ENCODE peak calls at places on chromosome 14, in five cellular contexts. Y, J, G, A and T are unnamed samples.

GRCh38 chr14:32933943-32934890 is 4.5 kb upstream of the NPAS3 start:
- DNase-seq in Y (no peak), J (no peak), G (no peak), A (peak; percentile 12), T (peak; percentile 7)

GRCh38 chr14:97179573-97179972 is 382.4 kb downstream of the VRK1 start:
- DNase-seq in Y (no peak), J (no peak), G (no peak), A (no peak), T (no peak)

GRCh38 chr14:68552597-68552996 is 240.3 kb downstream of the ZFP36L1 start:
- DNase-seq in Y (no peak), J (no peak), G (no peak), A (no peak), T (no peak)

GRCh38 chr14:22164616-22165015 is 424.4 kb downstream of the DAD1 start:
- DNase-seq in Y (no peak), J (no peak), G (no peak), A (peak; percentile 65), T (no peak)

GRCh38 chr14:77542349-77543239 is 44.0 kb upstream of the ISM2 start:
- DNase-seq in Y (no peak), J (no peak), G (no peak), A (no peak), T (no peak)

GRCh38 chr14:26794731-26795130 is 196.9 kb upstream of the NOVA1 start:
- DNase-seq in Y (no peak), J (no peak), G (no peak), A (no peak), T (peak; percentile 93)

GRCh38 chr14:105853907-105854599 is 327.7 kb downstream of the TMEM121 start:
- DNase-seq in Y (no peak), J (no peak), G (peak; percentile 77), A (no peak), T (no peak)

GRCh38 chr14:39704581-39704980 is 272.3 kb upstream of the FBXO33 start:
- DNase-seq in Y (no peak), J (no peak), G (no peak), A (no peak), T (no peak)

GRCh38 chr14:99188721-99189120 is 83.3 kb downstream of the BCL11B start:
- DNase-seq in Y (no peak), J (no peak), G (no peak), A (no peak), T (no peak)

GRCh38 chr14:96256420-96256819 is 410 bp downstream of the BDKRB1 start:
- DNase-seq in Y (no peak), J (no peak), G (no peak), A (no peak), T (no peak)

GRCh38 chr14:38994721-38995120 is 108.3 kb downstream of the SEC23A start:
- DNase-seq in Y (no peak), J (no peak), G (no peak), A (no peak), T (no peak)

GRCh38 chr14:68284834-68285233 is 465.3 kb downstream of the RAD51B start:
- DNase-seq in Y (no peak), J (no peak), G (no peak), A (no peak), T (no peak)

GRCh38 chr14:51117579-51117978 is 22.7 kb upstream of the TRIM9 start:
- DNase-seq in Y (no peak), J (no peak), G (no peak), A (no peak), T (no peak)

GRCh38 chr14:76708028-76708427 is 53.2 kb upstream of the VASH1 start:
- DNase-seq in Y (no peak), J (no peak), G (no peak), A (no peak), T (no peak)